ENCODE peak calls at places on chromosomes 16 and 17, in six cellular contexts. L, M, V, Q, S and D are unnamed samples.
A peak's percentile ranks its signal among the peaks of the same experiment; 100 is the strongest.

GRCh38 chr17:71666047-71666446 is 454.8 kb upstream of the SOX9 start:
- DNase-seq in M (no peak), Q (no peak), L (no peak), V (no peak), S (no peak), D (no peak)

GRCh38 chr17:61504697-61505096 is 52.5 kb downstream of the TBX4 start:
- DNase-seq in L (no peak), M (peak; percentile 56), V (peak; percentile 96), Q (peak; percentile 92), S (peak; percentile 76), D (no peak)

GRCh38 chr16:50591800-50592771 is 43.9 kb downstream of the NKD1 start:
- DNase-seq in Q (no peak), S (no peak), V (no peak), L (peak; percentile 14), M (no peak), D (no peak)

GRCh38 chr16:8935989-8936388 is 27.7 kb downstream of the USP7 start:
- DNase-seq in L (peak; percentile 51), M (no peak), V (no peak), Q (no peak), S (peak; percentile 10), D (no peak)

GRCh38 chr17:73952498-73953205 is 250.8 kb upstream of the RPL38 start:
- DNase-seq in S (peak; percentile 14), Q (no peak), M (no peak), L (peak; percentile 54), V (no peak), D (peak; percentile 70)

GRCh38 chr17:28968914-28969295 is 17.6 kb upstream of the PHF12 start:
- DNase-seq in Q (no peak), M (no peak), S (no peak), L (no peak), V (no peak), D (no peak)

GRCh38 chr16:88883946-88884345 is 17.5 kb upstream of the PABPN1L start:
- DNase-seq in S (no peak), L (no peak), M (no peak), Q (no peak), V (no peak), D (no peak)

GRCh38 chr16:82460761-82461160 is 166.0 kb upstream of the CDH13 start:
- DNase-seq in L (no peak), Q (no peak), M (no peak), S (no peak), V (no peak), D (no peak)

GRCh38 chr17:77634710-77635109 is 323.8 kb upstream of the TNRC6C start:
- DNase-seq in M (no peak), V (no peak), Q (no peak), L (no peak), S (no peak), D (peak; percentile 70)

GRCh38 chr17:31248986-31249385 is 48.1 kb downstream of the OMG start:
- DNase-seq in Q (peak; percentile 62), V (peak; percentile 78), M (no peak), S (peak; percentile 55), L (no peak), D (no peak)

GRCh38 chr17:81858967-81859905 is 1.1 kb downstream of the P4HB start:
- DNase-seq in S (peak; percentile 31), Q (no peak), V (no peak), M (no peak), L (no peak), D (no peak)
- TF ChIP-seq CTCF in S (no peak), Q (no peak), V (no peak), M (no peak), L (no peak), D (no peak)

GRCh38 chr17:63435681-63436522 is 10.2 kb downstream of the CYB561 start:
- DNase-seq in Q (no peak), L (peak; percentile 63), S (no peak), M (no peak), V (no peak), D (no peak)
- TF ChIP-seq CTCF in Q (no peak), L (peak; percentile 10), S (no peak), M (no peak), V (no peak), D (no peak)

DNA sequence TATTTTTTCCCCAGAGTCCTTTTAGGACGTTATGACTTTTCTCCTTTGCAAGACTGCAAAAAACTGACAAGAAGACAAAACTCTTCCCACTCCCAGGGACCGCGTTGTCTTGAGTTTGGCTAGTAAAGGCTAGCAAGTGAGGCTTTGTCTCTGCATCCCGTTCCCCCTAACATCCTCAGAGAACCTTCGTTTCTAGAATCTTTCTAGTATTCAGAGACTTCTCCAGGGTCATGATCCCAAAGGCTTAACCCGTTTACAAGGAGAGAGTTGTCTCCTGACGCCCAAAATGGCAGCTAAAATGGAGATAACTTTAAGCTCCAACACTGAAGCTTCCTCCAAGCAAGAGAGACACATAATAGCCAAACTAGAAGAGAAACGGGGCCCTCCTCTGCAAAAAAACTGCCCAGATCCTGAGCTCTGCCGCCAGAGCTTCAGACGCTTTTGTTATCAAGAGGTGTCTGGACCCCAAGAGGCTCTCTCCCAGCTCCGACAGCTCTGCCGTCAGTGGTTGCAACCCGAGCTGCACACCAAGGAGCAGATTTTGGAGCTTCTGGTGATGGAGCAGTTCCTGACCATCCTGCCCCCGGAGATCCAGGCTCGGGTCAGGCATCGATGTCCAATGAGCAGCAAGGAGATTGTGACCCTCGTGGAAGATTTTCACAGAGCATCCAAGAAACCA is 843 bp downstream of the ZNF174 start:
- DNase-seq in M (no peak), S (peak; percentile 17), L (no peak), V (peak; percentile 18), Q (no peak), D (peak; percentile 37)
- TF ChIP-seq CTCF in M (no peak), S (no peak), L (no peak), V (no peak), Q (no peak), D (no peak)

GRCh38 chr16:20806168-20807050 is at the start of the genes ERI2 and REXO5:
- DNase-seq in M (peak; percentile 81), L (peak; percentile 96), S (peak; percentile 97), V (peak; percentile 94), Q (peak; percentile 76), D (peak; percentile 94)
- TF ChIP-seq CTCF in M (peak; percentile 55), L (no peak), S (peak; percentile 65), V (peak; percentile 53), Q (peak; percentile 74), D (peak; percentile 61)

GRCh38 chr16:28279006-28279405 is 13.3 kb upstream of the SBK1 start:
- DNase-seq in M (no peak), Q (no peak), L (no peak), S (no peak), V (no peak), D (no peak)
- TF ChIP-seq CTCF in M (no peak), Q (no peak), L (no peak), S (no peak), V (no peak), D (no peak)

GRCh38 chr17:81037783-81038733 is 3.1 kb downstream of the BAIAP2 start:
- DNase-seq in L (no peak), V (no peak), M (no peak), S (no peak), Q (no peak), D (no peak)
- TF ChIP-seq CTCF in L (no peak), V (no peak), M (no peak), S (no peak), Q (no peak), D (no peak)

GRCh38 chr17:6639014-6639650 is 1.4 kb downstream of the KIAA0753 start:
- DNase-seq in M (no peak), S (no peak), Q (no peak), L (no peak), V (no peak), D (no peak)

GRCh38 chr17:6641374-6641818 is 536 bp downstream of the TXNDC17 start:
- DNase-seq in M (no peak), L (no peak), Q (no peak), V (no peak), S (peak; percentile 32), D (no peak)

GRCh38 chr17:6642592-6642991 is 1.7 kb downstream of the TXNDC17 start:
- DNase-seq in S (no peak), L (no peak), M (no peak), Q (no peak), V (peak; percentile 14), D (no peak)

GRCh38 chr17:6639651-6640535 is 618 bp downstream of the KIAA0753 start:
- DNase-seq in S (peak; percentile 59), L (peak; percentile 46), Q (no peak), V (peak; percentile 38), M (no peak), D (no peak)

GRCh38 chr17:6640536-6641373 is at the start of the genes KIAA0753 and TXNDC17:
- DNase-seq in L (peak; percentile 93), M (peak; percentile 72), Q (peak; percentile 63), S (peak; percentile 93), V (peak; percentile 90), D (peak; percentile 93)
- TF ChIP-seq CTCF in L (no peak), M (no peak), Q (no peak), S (no peak), V (no peak), D (no peak)